ENCODE peak calls at places on chromosomes 3 and 15, in nine cellular contexts. M is uterus, R is left lung, X is adrenal gland, A is astrocyte, E is pancreas, V is GM12878, K is fibroblast of lung, U is heart right ventricle. C is an unnamed sample.

GRCh38 chr15:63663906-63664305 is 66.7 kb downstream of the FBXL22 start:
- DNase-seq in M (no peak), R (no peak), X (no peak), A (no peak), E (no peak), V (no peak), K (no peak), U (no peak), C (no peak)

GRCh38 chr3:53219897-53220483 is 35.8 kb downstream of the TKT start:
- DNase-seq in M (peak; percentile 56), R (peak; percentile 83), X (peak; percentile 86), A (peak; percentile 39), E (peak; percentile 79), V (peak; percentile 17), K (peak; percentile 76), U (peak; percentile 84), C (peak; percentile 90)

GRCh38 chr3:195761031-195761430 is 40.3 kb downstream of the MUC20 start:
- DNase-seq in M (no peak), R (no peak), X (peak; percentile 10), A (no peak), E (no peak), V (no peak), K (no peak), U (no peak), C (no peak)

GRCh38 chr15:58258501-58259274 is 120.5 kb downstream of the AQP9 start:
- DNase-seq in M (no peak), R (no peak), X (no peak), A (no peak), E (no peak), V (no peak), K (no peak), U (no peak), C (no peak)

GRCh38 chr3:39443530-39443929 is 23.9 kb upstream of the MOBP start:
- DNase-seq in M (no peak), R (no peak), X (no peak), A (no peak), E (no peak), V (no peak), K (no peak), U (no peak), C (no peak)

GRCh38 chr3:4245671-4246070 is 57.5 kb upstream of the SETMAR start:
- DNase-seq in M (no peak), R (no peak), X (no peak), A (no peak), E (no peak), V (no peak), K (no peak), U (no peak), C (no peak)

GRCh38 chr15:33742807-33743206 is 225.5 kb upstream of the CHRM5 start:
- DNase-seq in M (no peak), R (no peak), X (no peak), A (peak; percentile 84), E (no peak), V (no peak), K (peak; percentile 24), U (no peak), C (no peak)

GRCh38 chr3:194871864-194872668 is 186.4 kb downstream of the FAM43A start:
- DNase-seq in M (no peak), R (peak; percentile 44), X (peak; percentile 80), A (peak; percentile 40), E (no peak), V (no peak), K (peak; percentile 61), U (no peak), C (no peak)

GRCh38 chr3:141994856-141995255 is 118.4 kb downstream of the ATP1B3 start:
- DNase-seq in M (no peak), R (no peak), X (no peak), A (no peak), E (no peak), V (no peak), K (no peak), U (no peak), C (no peak)

GRCh38 chr3:9994086-9994844 is 7.6 kb upstream of the EMC3 start:
- DNase-seq in M (no peak), R (no peak), X (no peak), A (no peak), E (no peak), V (no peak), K (peak; percentile 90), U (no peak), C (peak; percentile 9)

GRCh38 chr3:81823882-81824395 is 62.5 kb upstream of the GBE1 start:
- DNase-seq in M (no peak), R (no peak), X (no peak), A (peak; percentile 1), E (no peak), V (peak; percentile 59), K (peak; percentile 12), U (no peak), C (no peak)

GRCh38 chr3:48414376-48415250 is 15.3 kb downstream of the PLXNB1 start:
- DNase-seq in M (no peak), R (no peak), X (no peak), A (no peak), E (no peak), V (no peak), K (no peak), U (no peak), C (no peak)

GRCh38 chr15:25894371-25894902 is 31.3 kb upstream of the ATP10A start:
- DNase-seq in M (no peak), R (no peak), X (no peak), A (no peak), E (no peak), V (no peak), K (peak; percentile 14), U (no peak), C (no peak)

GRCh38 chr3:59605944-59606534 is 556.2 kb upstream of the CFAP20DC start:
- DNase-seq in M (no peak), R (no peak), X (no peak), A (no peak), E (no peak), V (no peak), K (no peak), U (no peak), C (no peak)

GRCh38 chr3:16461463-16462245 is 51.8 kb downstream of the RFTN1 start:
- DNase-seq in M (no peak), R (no peak), X (no peak), A (no peak), E (no peak), V (no peak), K (no peak), U (no peak), C (no peak)
- H3K27ac ChIP-seq in M (no peak overlapping the region), R (no peak overlapping the region), X (no peak overlapping the region), A (no peak overlapping the region), E (no peak overlapping the region), V (no peak overlapping the region), K (no peak overlapping the region), U (no peak overlapping the region), C (no peak overlapping the region)

GRCh38 chr3:13278783-13279531 is 141.2 kb downstream of the NUP210 start:
- DNase-seq in M (no peak), R (no peak), X (no peak), A (peak; percentile 46), E (no peak), V (no peak), K (no peak), U (no peak), C (no peak)

GRCh38 chr3:13280856-13281656 is 139.1 kb downstream of the NUP210 start:
- DNase-seq in M (no peak), R (no peak), X (no peak), A (no peak), E (no peak), V (no peak), K (no peak), U (no peak), C (no peak)

GRCh38 chr3:13280122-13280790 is 139.9 kb downstream of the NUP210 start:
- DNase-seq in M (no peak), R (no peak), X (no peak), A (no peak), E (no peak), V (no peak), K (no peak), U (no peak), C (no peak)

GRCh38 chr3:13277860-13278531 is 142.1 kb downstream of the NUP210 start:
- DNase-seq in M (no peak), R (no peak), X (peak; percentile 44), A (peak; percentile 16), E (no peak), V (no peak), K (no peak), U (no peak), C (no peak)

DNA sequence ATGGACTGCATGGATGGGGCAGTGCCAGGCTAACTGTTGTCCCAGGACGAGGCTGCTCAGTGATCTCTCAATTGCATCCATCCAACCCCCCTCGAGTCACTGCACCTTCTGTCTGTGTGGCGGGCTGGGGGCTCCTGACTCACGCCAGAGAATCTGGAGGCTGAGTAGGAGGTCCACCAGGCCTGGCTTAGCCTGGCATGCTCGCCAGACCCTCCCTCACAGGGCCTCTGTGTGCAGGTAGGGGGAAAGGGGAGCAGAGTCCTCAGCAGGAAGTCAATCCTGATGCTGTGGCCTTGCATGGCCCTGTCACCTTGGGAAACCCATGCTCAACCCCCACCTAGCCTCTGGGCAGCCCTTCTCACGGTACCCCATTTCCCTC is 140.6 kb downstream of the NUP210 start:
- DNase-seq in M (no peak), R (no peak), X (no peak), A (no peak), E (no peak), V (no peak), K (no peak), U (no peak), C (no peak)
- H3K27me3 ChIP-seq in M (no peaks in the 10 kb centered on the region), R (peaks cover 80% of the 10 kb centered on the region), X (peaks cover 16% of the 10 kb centered on the region), A (peaks cover 29% of the 10 kb centered on the region), E (no peaks in the 10 kb centered on the region), V (peaks cover 11% of the 10 kb centered on the region), K (peaks cover 26% of the 10 kb centered on the region), U (peaks cover 9% of the 10 kb centered on the region), C (no peaks in the 10 kb centered on the region)

GRCh38 chr3:66452247-66453040 is 48.4 kb downstream of the LRIG1 start:
- DNase-seq in M (peak; percentile 56), R (no peak), X (no peak), A (no peak), E (no peak), V (no peak), K (peak; percentile 41), U (peak; percentile 29), C (no peak)
- H3K27ac ChIP-seq in M (peak overlapping the region; percentile 60), R (no peak overlapping the region), X (no peak overlapping the region), A (no peak overlapping the region), E (no peak overlapping the region), V (no peak overlapping the region), K (no peak overlapping the region), U (no peak overlapping the region), C (no peak overlapping the region)

GRCh38 chr15:92109485-92109884 is 256.0 kb downstream of the SLCO3A1 start:
- DNase-seq in M (no peak), R (no peak), X (no peak), A (no peak), E (no peak), V (no peak), K (no peak), U (no peak), C (no peak)

GRCh38 chr15:92104069-92104468 is 250.6 kb downstream of the SLCO3A1 start:
- DNase-seq in M (no peak), R (no peak), X (no peak), A (no peak), E (no peak), V (no peak), K (no peak), U (no peak), C (no peak)

GRCh38 chr15:92105611-92106010 is 252.1 kb downstream of the SLCO3A1 start:
- DNase-seq in M (no peak), R (no peak), X (no peak), A (no peak), E (no peak), V (no peak), K (no peak), U (no peak), C (no peak)

GRCh38 chr15:92101706-92102434 is 248.4 kb downstream of the SLCO3A1 start:
- DNase-seq in M (no peak), R (no peak), X (no peak), A (no peak), E (no peak), V (peak; percentile 28), K (no peak), U (no peak), C (no peak)

GRCh38 chr15:92106691-92107090 is 253.2 kb downstream of the SLCO3A1 start:
- DNase-seq in M (no peak), R (no peak), X (no peak), A (no peak), E (no peak), V (no peak), K (no peak), U (no peak), C (no peak)
- H3K27me3 ChIP-seq in M (no peaks in the 10 kb centered on the region), R (no peaks in the 10 kb centered on the region), X (no peaks in the 10 kb centered on the region), A (no peaks in the 10 kb centered on the region), E (no peaks in the 10 kb centered on the region), V (no peaks in the 10 kb centered on the region), K (no peaks in the 10 kb centered on the region), U (no peaks in the 10 kb centered on the region), C (no peaks in the 10 kb centered on the region)

C was measured in stomach.